ENCODE peak calls at places on chromosomes 16 and 17, in nine cellular contexts. T is cardiac muscle cell, X is pancreas, E is uterus, D is endodermal cell, K is GM23338, F is neural progenitor cell, P is brain microvascular endothelial cell, R is transverse colon. L is an unnamed sample.

GRCh38 chr16:88686062-88686438 is 257 bp downstream of the SNAI3 start:
- DNase-seq in D (no peak), K (peak; percentile 67), F (no peak), P (no peak), E (no peak), R (peak; percentile 64), T (no peak), X (peak; percentile 85), L (no peak)

GRCh38 chr17:82297280-82297803 is 20.1 kb downstream of the CD7 start:
- DNase-seq in E (peak; percentile 91), P (peak; percentile 90), K (no peak), F (no peak), D (no peak), X (peak; percentile 66), R (peak; percentile 93), T (no peak), L (peak; percentile 86)

GRCh38 chr17:83070800-83071341 is 8.5 kb upstream of the METRNL start:
- DNase-seq in X (peak; percentile 28), P (no peak), D (no peak), T (no peak), E (no peak), F (no peak), K (no peak), R (no peak), L (no peak)

GRCh38 chr16:14523632-14524031 is 106.4 kb downstream of the PARN start:
- DNase-seq in D (no peak), K (peak; percentile 48), R (no peak), F (peak; percentile 71), E (no peak), P (no peak), X (no peak), T (peak; percentile 59), L (no peak)

GRCh38 chr16:59878999-59879398 is 1144.9 kb upstream of the GOT2 start:
- DNase-seq in K (no peak), X (no peak), E (no peak), P (no peak), T (no peak), R (no peak), D (no peak), F (no peak), L (no peak)

GRCh38 chr17:75194879-75195278 is 10.6 kb upstream of the NUP85 start:
- DNase-seq in P (no peak), K (no peak), X (no peak), E (no peak), R (no peak), F (no peak), T (no peak), D (no peak), L (no peak)

GRCh38 chr17:41906465-41907184 is 12.1 kb downstream of the ACLY start:
- DNase-seq in R (no peak), P (no peak), F (no peak), E (peak; percentile 49), X (no peak), T (no peak), K (no peak), D (no peak), L (no peak)

GRCh38 chr16:1363501-1364041 is 11.8 kb downstream of the GNPTG start:
- DNase-seq in R (peak; percentile 65), K (peak; percentile 79), P (no peak), D (peak; percentile 93), F (peak; percentile 72), E (no peak), X (peak; percentile 86), T (peak; percentile 72), L (peak; percentile 73)

GRCh38 chr17:72590382-72590781 is 469.6 kb downstream of the SOX9 start:
- DNase-seq in P (peak; percentile 43), X (no peak), E (no peak), R (no peak), T (no peak), F (no peak), D (no peak), K (no peak), L (no peak)

GRCh38 chr17:72588961-72589360 is 468.1 kb downstream of the SOX9 start:
- DNase-seq in X (no peak), T (no peak), E (no peak), P (peak; percentile 40), R (peak; percentile 83), K (no peak), F (no peak), D (no peak), L (peak; percentile 75)

GRCh38 chr17:72587773-72588511 is 467.1 kb downstream of the SOX9 start:
- DNase-seq in F (no peak), T (no peak), R (peak; percentile 49), X (no peak), E (no peak), D (peak; percentile 61), P (peak; percentile 38), K (no peak), L (peak; percentile 56)

GRCh38 chr17:72587156-72587555 is 466.3 kb downstream of the SOX9 start:
- DNase-seq in P (peak; percentile 40), D (no peak), X (no peak), F (no peak), E (no peak), R (no peak), K (no peak), T (no peak), L (no peak)

DNA sequence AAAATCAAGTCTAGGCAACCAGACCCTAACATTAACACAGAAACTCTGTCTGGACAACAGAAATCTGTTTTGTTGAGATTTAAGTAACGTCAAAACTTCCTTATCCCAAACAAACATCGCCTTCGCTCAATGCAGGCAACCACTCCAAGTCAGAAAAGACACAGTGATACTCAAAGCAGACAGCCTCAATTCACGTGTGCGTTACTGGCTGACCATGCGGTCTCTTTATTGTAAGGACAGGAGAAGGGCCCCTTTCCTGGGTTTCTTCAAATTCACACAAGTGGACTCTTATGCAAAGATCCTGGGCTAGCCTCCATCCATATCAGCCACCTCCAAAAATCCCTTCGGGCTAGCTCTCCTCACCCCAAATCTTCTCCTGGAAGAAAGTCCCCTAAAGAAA is 467.7 kb downstream of the SOX9 start:
- DNase-seq in R (no peak), P (no peak), X (no peak), D (no peak), F (no peak), E (no peak), T (no peak), K (no peak), L (no peak)
- H3K4me3 ChIP-seq in R (peak overlapping the region; percentile 1), P (peak overlapping the region; percentile 37), X (no peak overlapping the region), D (no peak overlapping the region), F (no peak overlapping the region), E (no peak overlapping the region), T (no peak overlapping the region), K (no peak overlapping the region), L (no peak overlapping the region)

DNA sequence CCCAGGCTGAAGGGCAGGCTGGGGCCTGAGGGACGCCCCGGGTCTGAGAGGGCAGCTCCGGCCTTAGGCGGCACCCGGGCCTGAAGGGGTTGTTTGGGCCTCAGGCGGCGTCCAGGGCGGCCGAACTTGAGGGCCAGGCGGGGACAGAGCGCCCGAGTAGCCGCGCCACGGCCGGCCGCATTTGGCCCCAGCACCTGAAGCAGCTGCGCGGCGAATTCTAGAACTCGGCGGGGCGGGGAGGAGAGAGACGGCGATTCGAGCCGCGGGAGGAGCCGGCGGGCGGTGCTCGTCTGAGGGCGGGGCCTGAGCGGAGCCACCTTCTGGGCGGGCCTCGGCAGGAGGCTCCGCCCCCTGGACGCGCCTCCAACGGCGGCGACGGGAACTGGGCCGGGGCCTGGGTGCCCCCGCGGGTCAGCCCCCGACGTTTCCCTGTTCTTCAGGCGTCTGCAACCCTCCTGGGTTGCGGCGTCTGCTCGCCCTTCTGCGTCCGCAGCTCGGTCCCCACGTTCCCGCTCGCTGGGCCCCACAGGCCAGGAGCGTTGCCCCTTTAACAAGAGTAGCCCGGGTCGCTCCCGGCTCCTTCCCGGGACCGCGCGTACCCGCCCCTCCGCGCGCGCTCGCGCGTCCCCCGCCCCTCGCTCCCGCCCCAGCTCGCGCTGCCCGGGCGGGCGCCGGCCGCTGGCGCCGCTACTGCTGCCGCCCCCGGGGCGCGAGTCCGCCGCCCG is at the start of the genes INCA1 and KIF1C:
- DNase-seq in T (peak; percentile 97), R (peak; percentile 96), E (peak; percentile 95), P (peak; percentile 71), X (peak; percentile 98), F (peak; percentile 96), D (peak; percentile 99), K (peak; percentile 96), L (peak; percentile 95)
- TF ChIP-seq CTCF in T (no peak), R (peak; percentile 51), E (no peak), P (no peak), X (no peak), F (no peak), D (peak; percentile 17), K (no peak), L (no peak)

DNA sequence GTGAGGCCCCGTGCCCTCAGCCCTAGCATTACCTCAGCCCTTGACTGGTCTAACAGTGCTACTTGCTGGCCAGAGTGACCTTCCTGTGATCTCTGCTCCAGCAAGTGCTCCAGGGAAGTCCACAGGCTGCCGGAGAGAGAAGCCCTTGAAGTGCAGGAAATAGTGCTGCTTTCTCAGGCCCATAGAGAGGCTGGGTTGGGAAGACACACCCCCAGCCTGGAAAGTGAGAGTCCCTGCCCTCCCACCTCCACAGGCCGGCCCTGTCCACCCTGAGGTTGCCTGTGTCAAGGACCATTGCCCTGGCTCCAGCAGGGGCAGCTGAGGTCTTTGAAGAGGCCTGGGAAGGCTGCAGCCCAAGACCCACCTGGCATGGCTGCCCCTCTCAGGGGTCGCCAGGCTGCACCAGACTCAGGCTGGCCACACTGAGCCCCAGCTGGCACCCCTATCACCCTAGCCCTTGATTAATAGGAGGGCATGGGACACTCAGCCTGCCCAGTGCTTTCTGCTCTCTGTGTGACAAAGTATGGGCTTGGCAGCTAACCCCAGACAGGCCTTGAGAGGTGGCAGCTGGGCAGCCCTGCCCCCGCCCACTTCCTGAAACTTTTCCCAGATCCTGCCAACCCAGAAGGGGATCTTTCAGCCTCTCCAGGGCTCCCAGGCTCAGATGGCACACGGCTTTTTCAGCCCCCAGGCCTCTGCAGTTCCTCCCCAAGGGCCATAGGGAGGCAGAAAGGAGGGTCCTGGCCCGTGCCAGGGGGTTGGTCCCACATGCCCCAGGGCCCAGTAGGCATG is 21.7 kb downstream of the ATP6V0D1 start:
- DNase-seq in X (peak; percentile 93), F (no peak), D (no peak), T (peak; percentile 88), R (peak; percentile 78), K (no peak), E (peak; percentile 57), P (no peak), L (no peak)
- H3K4me3 ChIP-seq in X (no peak overlapping the region), F (no peak overlapping the region), D (no peak overlapping the region), T (no peak overlapping the region), R (peak overlapping the region; percentile 29), K (no peak overlapping the region), E (no peak overlapping the region), P (no peak overlapping the region), L (no peak overlapping the region)

GRCh38 chr16:84786605-84787302 is 33.0 kb upstream of the CRISPLD2 start:
- DNase-seq in E (no peak), F (no peak), R (no peak), X (peak; percentile 73), P (no peak), D (no peak), T (no peak), K (no peak), L (no peak)

GRCh38 chr16:84788968-84789371 is 30.8 kb upstream of the CRISPLD2 start:
- DNase-seq in R (no peak), X (no peak), E (no peak), K (no peak), F (no peak), P (no peak), T (no peak), D (no peak), L (no peak)

GRCh38 chr16:84782841-84783240 is 36.9 kb upstream of the CRISPLD2 start:
- DNase-seq in F (no peak), K (no peak), P (no peak), R (no peak), T (no peak), D (no peak), E (no peak), X (no peak), L (no peak)

GRCh38 chr16:84789431-84789830 is 30.4 kb upstream of the CRISPLD2 start:
- DNase-seq in P (no peak), R (no peak), X (no peak), E (no peak), D (no peak), F (no peak), K (no peak), T (no peak), L (no peak)

DNA sequence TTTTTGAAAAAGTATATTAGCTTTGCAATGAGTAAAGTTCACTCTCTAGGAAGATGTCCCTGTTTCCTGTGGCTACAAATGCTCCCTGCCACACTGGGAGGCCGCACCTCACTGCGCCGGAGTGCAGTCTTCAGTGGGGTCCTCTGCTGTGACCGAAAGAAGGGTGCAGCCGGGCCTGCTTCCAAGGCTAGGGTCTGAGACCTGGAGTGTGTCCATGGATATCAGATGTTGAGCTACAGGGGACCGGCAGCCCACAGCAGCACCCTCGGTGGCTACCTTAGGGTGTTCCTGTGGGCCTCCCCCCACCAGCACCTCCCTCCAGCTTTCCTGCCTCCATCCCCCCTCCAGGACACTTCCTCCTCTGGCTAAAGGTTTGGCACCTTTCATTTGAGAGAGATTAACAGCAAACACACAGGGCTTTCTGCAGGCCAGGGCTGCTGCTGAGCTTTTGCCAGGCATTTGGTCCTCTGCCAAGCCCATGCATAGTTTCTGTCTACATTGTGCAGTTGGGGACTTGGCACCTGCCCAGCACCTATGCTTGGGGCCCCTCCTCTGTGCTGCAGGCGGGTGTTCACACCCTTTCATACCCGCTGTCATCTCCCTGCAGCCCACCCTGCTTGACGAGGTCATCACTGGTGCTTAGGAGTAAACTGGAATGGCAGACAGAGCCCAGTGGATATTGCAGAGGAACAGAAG is 33.8 kb upstream of the CRISPLD2 start:
- DNase-seq in R (peak; percentile 55), E (no peak), D (no peak), F (no peak), P (peak; percentile 67), T (peak; percentile 52), K (no peak), X (peak; percentile 89), L (no peak)
- TF ChIP-seq CTCF in R (no peak), E (no peak), D (no peak), F (no peak), P (no peak), T (no peak), K (no peak), X (no peak), L (no peak)